ENCODE peak calls at places on chromosomes 2 and 18, in ten cellular contexts. G is right lobe of liver, Z is A549, M is epithelial cell of esophagus, F is lung, Q is GM23338, E is DND-41, O is fibroblast of lung, H is left lung, W is breast epithelium. U is an unnamed sample.

GRCh38 chr2:194443926-194444325 is 1213.1 kb upstream of the SLC39A10 start:
- DNase-seq in G (no peak), Z (no peak), M (peak), F (no peak), Q (no peak), E (no peak), O (no peak), H (no peak), W (no peak), U (no peak)

GRCh38 chr2:99818842-99819241 is 323.5 kb downstream of the AFF3 start:
- DNase-seq in G (no peak), Z (peak), M (peak), F (no peak), Q (no peak), E (no peak), O (peak), H (no peak), W (no peak), U (no peak)

GRCh38 chr2:88545118-88545517 is 82.1 kb downstream of the EIF2AK3 start:
- DNase-seq in G (no peak), Z (peak), M (peak), F (no peak), Q (peak), E (peak), O (no peak), H (no peak), W (no peak), U (no peak)

GRCh38 chr2:181886192-181886591 is 5.3 kb upstream of the ITPRID2 start:
- DNase-seq in G (no peak), Z (no peak), M (peak), F (no peak), Q (no peak), E (no peak), O (peak), H (no peak), W (no peak), U (no peak)

GRCh38 chr2:216665240-216665639 is 30.1 kb downstream of the IGFBP5 start:
- DNase-seq in G (no peak), Z (no peak), M (peak), F (peak), Q (peak), E (no peak), O (no peak), H (no peak), W (peak), U (no peak)

GRCh38 chr2:239629936-239630617 is 229.3 kb upstream of the HDAC4 start:
- DNase-seq in G (no peak), Z (no peak), M (no peak), F (no peak), Q (no peak), E (peak), O (no peak), H (no peak), W (no peak), U (no peak)

GRCh38 chr2:71781695-71782228 is 328.4 kb downstream of the DYSF start:
- DNase-seq in G (no peak), Z (no peak), M (no peak), F (peak), Q (no peak), E (no peak), O (no peak), H (no peak), W (no peak), U (no peak)

GRCh38 chr18:6994719-6995430 is 122.7 kb downstream of the LAMA1 start:
- DNase-seq in G (no peak), Z (no peak), M (peak), F (no peak), Q (no peak), E (no peak), O (peak), H (no peak), W (no peak), U (no peak)

GRCh38 chr2:156320491-156320896 is 12.0 kb downstream of the NR4A2 start:
- DNase-seq in G (peak), Z (no peak), M (peak), F (no peak), Q (peak), E (no peak), O (peak), H (peak), W (no peak), U (no peak)

GRCh38 chr2:8076453-8077284 is 605.2 kb upstream of the ID2 start:
- DNase-seq in G (no peak), Z (no peak), M (no peak), F (no peak), Q (no peak), E (no peak), O (no peak), H (no peak), W (no peak), U (no peak)

GRCh38 chr2:101987832-101988231 is 3.9 kb upstream of the IL1R2 start:
- DNase-seq in G (no peak), Z (no peak), M (no peak), F (no peak), Q (no peak), E (no peak), O (no peak), H (no peak), W (no peak), U (no peak)

GRCh38 chr18:37524139-37524538 is 41.5 kb downstream of the CELF4 start:
- DNase-seq in G (no peak), Z (no peak), M (no peak), F (no peak), Q (no peak), E (no peak), O (no peak), H (no peak), W (no peak), U (no peak)

GRCh38 chr2:174023591-174024523 is 58.7 kb upstream of the SP3 start:
- DNase-seq in G (no peak), Z (no peak), M (peak), F (peak), Q (peak), E (no peak), O (peak), H (peak), W (no peak), U (peak)

GRCh38 chr2:97928591-97928990 is 67.2 kb downstream of the TMEM131 start:
- DNase-seq in G (no peak), Z (no peak), M (no peak), F (no peak), Q (no peak), E (no peak), O (no peak), H (no peak), W (no peak), U (no peak)

GRCh38 chr2:71936076-71937030 is 211.3 kb downstream of the CYP26B1 start:
- DNase-seq in G (peak), Z (no peak), M (no peak), F (peak), Q (no peak), E (no peak), O (no peak), H (no peak), W (no peak), U (no peak)

GRCh38 chr2:16373341-16373740 is 292.3 kb downstream of the CYRIA start:
- DNase-seq in G (no peak), Z (no peak), M (no peak), F (no peak), Q (no peak), E (no peak), O (no peak), H (no peak), W (no peak), U (no peak)

GRCh38 chr2:206915136-206915535 is 24.2 kb upstream of the CPO start:
- DNase-seq in G (no peak), Z (no peak), M (peak), F (no peak), Q (no peak), E (no peak), O (peak), H (no peak), W (no peak), U (peak)

GRCh38 chr2:207783514-207783913 is 13.8 kb upstream of the FZD5 start:
- DNase-seq in G (no peak), Z (no peak), M (no peak), F (no peak), Q (no peak), E (no peak), O (no peak), H (no peak), W (no peak), U (no peak)

GRCh38 chr2:106159867-106160785 is 34.0 kb downstream of the UXS1 start:
- DNase-seq in G (no peak), Z (no peak), M (no peak), F (no peak), Q (peak), E (peak), O (no peak), H (no peak), W (no peak), U (no peak)

GRCh38 chr18:47480166-47480565 is 228.7 kb upstream of the SKOR2 start:
- DNase-seq in G (no peak), Z (no peak), M (no peak), F (no peak), Q (no peak), E (no peak), O (no peak), H (no peak), W (no peak), U (no peak)

GRCh38 chr2:590214-591175 is 86.7 kb downstream of the TMEM18 start:
- DNase-seq in G (no peak), Z (no peak), M (no peak), F (peak), Q (no peak), E (no peak), O (no peak), H (peak), W (no peak), U (no peak)

GRCh38 chr18:36185157-36185556 is 2.1 kb upstream of the MOCOS start:
- DNase-seq in G (no peak), Z (no peak), M (no peak), F (no peak), Q (no peak), E (no peak), O (no peak), H (no peak), W (no peak), U (no peak)

GRCh38 chr2:218559021-218559420 is 9.1 kb downstream of the USP37 start:
- DNase-seq in G (no peak), Z (no peak), M (no peak), F (no peak), Q (no peak), E (no peak), O (no peak), H (no peak), W (no peak), U (no peak)

GRCh38 chr18:30903566-30903965 is 139.0 kb downstream of the DSC3 start:
- DNase-seq in G (no peak), Z (no peak), M (peak), F (no peak), Q (no peak), E (no peak), O (peak), H (no peak), W (no peak), U (peak)

GRCh38 chr2:172672999-172673726 is 62.5 kb upstream of the RAPGEF4 start:
- DNase-seq in G (peak), Z (no peak), M (peak), F (no peak), Q (no peak), E (no peak), O (peak), H (no peak), W (no peak), U (peak)

GRCh38 chr2:70596293-70596692 is 42.7 kb upstream of the TGFA start:
- DNase-seq in G (no peak), Z (no peak), M (peak), F (no peak), Q (no peak), E (no peak), O (no peak), H (no peak), W (no peak), U (no peak)

GRCh38 chr2:66446178-66446860 is 11.4 kb downstream of the MEIS1 start:
- DNase-seq in G (peak), Z (no peak), M (peak), F (no peak), Q (peak), E (no peak), O (peak), H (peak), W (no peak), U (no peak)

GRCh38 chr2:58918138-58918537 is 677.0 kb upstream of the FANCL start:
- DNase-seq in G (no peak), Z (no peak), M (no peak), F (no peak), Q (peak), E (no peak), O (peak), H (no peak), W (no peak), U (no peak)

GRCh38 chr18:967037-967576 is 62.4 kb downstream of the ADCYAP1 start:
- DNase-seq in G (no peak), Z (no peak), M (no peak), F (no peak), Q (no peak), E (peak), O (no peak), H (no peak), W (no peak), U (no peak)

GRCh38 chr2:127618551-127618950 is 27.4 kb upstream of the GPR17 start:
- DNase-seq in G (no peak), Z (no peak), M (no peak), F (no peak), Q (no peak), E (peak), O (no peak), H (no peak), W (no peak), U (no peak)

GRCh38 chr2:127619901-127620705 is 25.9 kb upstream of the GPR17 start:
- DNase-seq in G (no peak), Z (no peak), M (no peak), F (no peak), Q (no peak), E (peak), O (no peak), H (no peak), W (peak), U (no peak)

GRCh38 chr2:127621981-127622431 is 23.9 kb upstream of the GPR17 start:
- DNase-seq in G (no peak), Z (no peak), M (no peak), F (no peak), Q (no peak), E (no peak), O (no peak), H (no peak), W (peak), U (no peak)

GRCh38 chr2:127620867-127621266 is 25.1 kb upstream of the GPR17 start:
- DNase-seq in G (no peak), Z (no peak), M (no peak), F (no peak), Q (no peak), E (peak), O (no peak), H (no peak), W (no peak), U (no peak)

DNA sequence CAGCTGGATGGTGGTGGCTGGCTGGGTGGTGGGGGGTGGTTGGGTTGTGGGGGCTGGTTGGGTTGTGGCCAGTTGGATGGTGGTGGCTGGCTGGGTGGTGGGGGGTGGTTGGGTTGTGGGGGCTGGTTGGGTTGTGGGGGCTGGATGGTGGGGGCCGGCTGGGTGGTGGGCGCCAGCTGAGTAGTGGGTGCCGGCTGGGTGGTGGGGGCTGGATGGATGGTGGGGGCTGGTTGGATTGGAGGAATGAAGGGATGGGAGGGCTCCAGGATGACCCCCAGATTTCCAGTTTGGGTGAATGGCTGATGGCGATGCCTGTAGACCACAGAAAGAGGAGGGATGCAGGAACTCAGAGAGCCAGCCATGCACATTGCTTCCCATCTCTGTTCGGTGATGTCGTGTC is 26.8 kb upstream of the GPR17 start:
- DNase-seq in G (no peak), Z (no peak), M (no peak), F (no peak), Q (no peak), E (no peak), O (no peak), H (no peak), W (peak), U (no peak)
- TF ChIP-seq CTCF in G (no peak), Z (no peak), M (no peak), F (no peak), Q (no peak), E (no peak), O (no peak), H (no peak), W (no peak), U (no peak)

DNA sequence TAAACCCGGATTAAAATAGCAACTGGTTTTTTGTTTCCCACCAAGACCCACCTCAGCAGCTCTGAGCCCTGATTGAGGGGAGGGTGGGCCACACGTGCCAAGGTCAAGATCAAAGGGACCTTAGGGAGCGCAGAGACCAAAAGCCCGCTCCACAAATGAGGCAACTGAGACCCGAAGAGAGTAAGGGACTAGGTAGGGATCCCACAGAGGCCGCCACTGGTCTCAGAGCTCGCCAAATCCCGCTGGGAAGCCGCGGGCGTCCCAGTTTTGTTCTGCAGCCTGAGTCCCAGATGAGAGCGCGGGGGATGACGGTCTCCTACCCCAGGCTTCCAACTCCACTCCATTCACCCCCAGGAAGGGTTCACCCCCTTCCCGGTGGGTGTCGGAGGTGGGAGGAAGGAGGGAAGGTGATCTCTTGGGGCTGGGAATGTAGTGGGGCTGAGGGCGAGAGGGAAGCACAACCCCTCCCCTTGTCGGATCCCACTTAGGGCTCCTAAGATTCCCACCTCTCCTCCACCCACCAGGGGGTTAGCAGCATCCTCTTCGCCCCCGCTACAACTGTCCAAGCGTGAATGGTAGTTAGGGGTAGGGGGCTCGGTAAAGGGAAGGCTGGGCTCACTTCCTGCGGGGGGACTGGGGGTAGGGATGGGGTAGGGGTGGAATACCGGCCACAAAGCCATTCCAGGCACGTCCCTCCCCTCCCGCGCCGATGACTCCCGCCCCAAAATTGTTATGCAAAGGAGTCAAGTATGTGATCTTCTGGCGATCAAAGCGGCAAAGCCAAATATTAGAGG is 7.3 kb upstream of the EN1 start:
- DNase-seq in G (no peak), Z (no peak), M (no peak), F (no peak), Q (peak), E (no peak), O (no peak), H (no peak), W (no peak), U (no peak)
- H3K4me3 ChIP-seq in G (no peak), Z (peak), M (no peak), F (no peak), Q (peak), E (no peak), O (no peak), H (no peak), W (peak), U (no peak)

GRCh38 chr2:19120941-19121750 is 237.3 kb downstream of the OSR1 start:
- DNase-seq in G (no peak), Z (no peak), M (peak), F (no peak), Q (no peak), E (no peak), O (peak), H (no peak), W (no peak), U (no peak)
- TF ChIP-seq CTCF in G (no peak), Z (no peak), M (no peak), F (no peak), Q (no peak), E (no peak), O (no peak), H (no peak), W (no peak), U (no peak)

GRCh38 chr2:11748861-11749645 is 2.6 kb downstream of the LPIN1 start:
- DNase-seq in G (no peak), Z (no peak), M (no peak), F (no peak), Q (no peak), E (no peak), O (no peak), H (no peak), W (no peak), U (no peak)

GRCh38 chr2:11749646-11750349 is 3.4 kb downstream of the LPIN1 start:
- DNase-seq in G (no peak), Z (no peak), M (no peak), F (no peak), Q (no peak), E (no peak), O (peak), H (no peak), W (no peak), U (no peak)

GRCh38 chr2:11746807-11747459 is 501 bp downstream of the LPIN1 start:
- DNase-seq in G (no peak), Z (no peak), M (peak), F (peak), Q (peak), E (peak), O (peak), H (no peak), W (no peak), U (no peak)

GRCh38 chr2:11746376-11746806 is at the start of gene LPIN1:
- DNase-seq in G (peak), Z (peak), M (peak), F (peak), Q (peak), E (peak), O (peak), H (peak), W (peak), U (peak)

DNA sequence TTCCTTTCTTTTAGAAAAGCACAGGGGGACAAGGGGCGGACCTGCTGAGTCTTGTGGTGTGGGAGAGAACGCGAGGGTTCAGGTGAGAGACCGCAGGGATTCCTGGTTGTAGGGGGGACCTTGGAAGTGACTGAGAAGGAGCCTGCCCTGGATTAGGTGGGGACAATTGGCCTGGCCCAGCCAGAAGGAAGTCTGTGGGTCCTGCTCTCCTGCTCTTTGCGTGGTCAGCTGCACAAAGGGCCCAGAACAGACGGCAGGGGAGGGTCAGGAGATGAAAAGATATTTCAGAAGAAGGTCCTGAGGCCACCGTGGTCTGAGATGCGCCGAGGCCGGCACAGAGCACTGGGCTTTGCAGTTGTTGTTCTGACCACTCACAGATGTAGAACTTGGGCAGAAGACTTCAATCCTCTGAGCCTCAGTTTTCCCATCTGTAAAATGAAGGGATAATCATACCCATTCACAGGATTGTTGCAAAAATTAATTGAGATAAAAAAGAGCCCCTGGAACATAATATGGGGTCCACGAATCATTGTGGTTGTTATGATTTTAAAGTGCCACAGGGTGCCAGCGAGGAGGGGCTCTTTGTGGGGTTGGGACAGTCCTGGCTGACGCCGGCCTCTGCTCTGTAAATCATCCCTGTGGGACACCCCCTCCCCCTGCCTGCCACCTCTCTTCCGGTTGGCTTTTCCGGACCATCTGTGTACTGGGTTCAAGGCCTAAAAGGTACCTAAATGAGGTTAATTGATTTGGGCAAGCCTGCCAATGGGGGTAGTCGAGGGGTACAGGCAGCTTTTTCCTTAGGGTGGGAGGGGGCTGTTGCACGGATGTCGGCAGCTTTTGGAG is 1.8 kb downstream of the LPIN1 start:
- DNase-seq in G (no peak), Z (no peak), M (no peak), F (no peak), Q (no peak), E (no peak), O (no peak), H (no peak), W (no peak), U (no peak)
- H3K4me3 ChIP-seq in G (peak), Z (no peak), M (peak), F (no peak), Q (peak), E (no peak), O (peak), H (peak), W (peak), U (peak)

GRCh38 chr2:237067985-237068576 is 17.6 kb upstream of the COPS8 start:
- DNase-seq in G (no peak), Z (no peak), M (no peak), F (no peak), Q (no peak), E (no peak), O (peak), H (no peak), W (no peak), U (no peak)
- TF ChIP-seq CTCF in G (no peak), Z (no peak), M (no peak), F (no peak), Q (peak), E (no peak), O (peak), H (no peak), W (no peak), U (peak)

GRCh38 chr18:45688834-45689233 is 35.1 kb upstream of the SLC14A1 start:
- DNase-seq in G (no peak), Z (no peak), M (no peak), F (no peak), Q (no peak), E (peak), O (no peak), H (no peak), W (no peak), U (no peak)
- H3K4me3 ChIP-seq in G (no peak), Z (no peak), M (no peak), F (no peak), Q (no peak), E (no peak), O (no peak), H (no peak), W (no peak), U (no peak)